ENCODE peak calls at places on chromosomes 1 and 21, in five cellular contexts. One of them, this sample, is unnamed.

GRCh38 chr1:3611170-3612019 is at the start of gene MEGF6:
- DNase-seq in left ventricle myocardium inferior: peak; percentile 49
- DNase-seq in iPS DF 6.9: no peak
- DNase-seq in adrenal gland: no peak
- DNase-seq in IMR-90: peak; percentile 8
- DNase-seq in this sample: peak; percentile 84

GRCh38 chr1:207049974-207050391 is 1.0 kb downstream of the YOD1 start:
- DNase-seq in left ventricle myocardium inferior: no peak
- DNase-seq in adrenal gland: peak; percentile 73
- DNase-seq in IMR-90: peak; percentile 53
- DNase-seq in iPS DF 6.9: no peak
- DNase-seq in this sample: no peak

GRCh38 chr21:16797530-16797929 is 715.3 kb upstream of the CXADR start:
- DNase-seq in IMR-90: no peak
- DNase-seq in adrenal gland: no peak
- DNase-seq in left ventricle myocardium inferior: no peak
- DNase-seq in iPS DF 6.9: no peak
- DNase-seq in this sample: no peak

GRCh38 chr1:28927442-28928305 is 13.3 kb downstream of the EPB41 start:
- DNase-seq in iPS DF 6.9: no peak
- DNase-seq in left ventricle myocardium inferior: no peak
- DNase-seq in IMR-90: peak; percentile 59
- DNase-seq in adrenal gland: no peak
- DNase-seq in this sample: no peak

GRCh38 chr21:42151148-42152074 is 67.5 kb upstream of the ABCG1 start:
- DNase-seq in adrenal gland: no peak
- DNase-seq in iPS DF 6.9: no peak
- DNase-seq in left ventricle myocardium inferior: no peak
- DNase-seq in IMR-90: no peak
- DNase-seq in this sample: no peak

GRCh38 chr1:166785987-166786386 is 53.3 kb upstream of the POGK start:
- DNase-seq in iPS DF 6.9: no peak
- DNase-seq in adrenal gland: no peak
- DNase-seq in left ventricle myocardium inferior: no peak
- DNase-seq in IMR-90: no peak
- DNase-seq in this sample: no peak

GRCh38 chr1:79133703-79134258 is 127.3 kb upstream of the ADGRL4 start:
- DNase-seq in adrenal gland: no peak
- DNase-seq in left ventricle myocardium inferior: no peak
- DNase-seq in iPS DF 6.9: no peak
- DNase-seq in IMR-90: no peak
- DNase-seq in this sample: no peak

GRCh38 chr1:202957733-202958543 is at the start of gene ADIPOR1:
- DNase-seq in IMR-90: peak; percentile 78
- DNase-seq in left ventricle myocardium inferior: peak; percentile 92
- DNase-seq in adrenal gland: peak; percentile 92
- DNase-seq in iPS DF 6.9: no peak
- DNase-seq in this sample: peak; percentile 93

GRCh38 chr1:153608089-153608672 is 4.8 kb downstream of the S100A16 start:
- DNase-seq in IMR-90: no peak
- DNase-seq in left ventricle myocardium inferior: no peak
- DNase-seq in iPS DF 6.9: no peak
- DNase-seq in adrenal gland: no peak
- DNase-seq in this sample: no peak

GRCh38 chr1:246728311-246728710 is 4.1 kb downstream of the SCCPDH start:
- DNase-seq in IMR-90: peak; percentile 39
- DNase-seq in iPS DF 6.9: no peak
- DNase-seq in left ventricle myocardium inferior: no peak
- DNase-seq in adrenal gland: no peak
- DNase-seq in this sample: no peak

GRCh38 chr1:112643080-112643479 is 23.4 kb downstream of the CAPZA1 start:
- DNase-seq in adrenal gland: no peak
- DNase-seq in IMR-90: no peak
- DNase-seq in iPS DF 6.9: no peak
- DNase-seq in left ventricle myocardium inferior: no peak
- DNase-seq in this sample: no peak

GRCh38 chr21:33541756-33542639 is at the start of gene GART:
- DNase-seq in adrenal gland: peak; percentile 84
- DNase-seq in left ventricle myocardium inferior: peak; percentile 85
- DNase-seq in iPS DF 6.9: peak; percentile 47
- DNase-seq in IMR-90: peak; percentile 65
- DNase-seq in this sample: peak; percentile 82

GRCh38 chr1:223363856-223364684 is at the start of gene SUSD4:
- DNase-seq in iPS DF 6.9: no peak
- DNase-seq in IMR-90: no peak
- DNase-seq in left ventricle myocardium inferior: peak; percentile 42
- DNase-seq in adrenal gland: peak; percentile 25
- DNase-seq in this sample: peak; percentile 51

GRCh38 chr1:166164995-166165660 is 1.7 kb downstream of the FAM78B start:
- DNase-seq in adrenal gland: peak; percentile 53
- DNase-seq in iPS DF 6.9: no peak
- DNase-seq in left ventricle myocardium inferior: peak; percentile 55
- DNase-seq in IMR-90: peak; percentile 28
- DNase-seq in this sample: no peak

GRCh38 chr21:15592271-15592860 is 137.4 kb upstream of the USP25 start:
- DNase-seq in iPS DF 6.9: no peak
- DNase-seq in adrenal gland: no peak
- DNase-seq in IMR-90: peak; percentile 45
- DNase-seq in left ventricle myocardium inferior: no peak
- DNase-seq in this sample: no peak

GRCh38 chr21:34801519-34802132 is 132.8 kb downstream of the CLIC6 start:
- DNase-seq in adrenal gland: no peak
- DNase-seq in iPS DF 6.9: no peak
- DNase-seq in IMR-90: no peak
- DNase-seq in left ventricle myocardium inferior: no peak
- DNase-seq in this sample: no peak

GRCh38 chr21:17795084-17796036 is 23.8 kb downstream of the C21orf91 start:
- DNase-seq in IMR-90: no peak
- DNase-seq in adrenal gland: no peak
- DNase-seq in left ventricle myocardium inferior: no peak
- DNase-seq in iPS DF 6.9: no peak
- DNase-seq in this sample: no peak

GRCh38 chr1:27632387-27633297 is 2.3 kb downstream of the FGR start:
- DNase-seq in adrenal gland: no peak
- DNase-seq in iPS DF 6.9: no peak
- DNase-seq in IMR-90: no peak
- DNase-seq in left ventricle myocardium inferior: no peak
- DNase-seq in this sample: no peak

GRCh38 chr1:86502721-86503430 is 34.1 kb downstream of the CLCA1 start:
- DNase-seq in left ventricle myocardium inferior: no peak
- DNase-seq in IMR-90: no peak
- DNase-seq in adrenal gland: peak; percentile 44
- DNase-seq in iPS DF 6.9: no peak
- DNase-seq in this sample: no peak

GRCh38 chr1:82931051-82931450 is 1067.9 kb downstream of the TTLL7 start:
- DNase-seq in left ventricle myocardium inferior: no peak
- DNase-seq in IMR-90: no peak
- DNase-seq in iPS DF 6.9: no peak
- DNase-seq in adrenal gland: no peak
- DNase-seq in this sample: no peak

GRCh38 chr1:145846191-145846590 is 761 bp downstream of the NUDT17 start:
- DNase-seq in adrenal gland: peak; percentile 24
- DNase-seq in IMR-90: peak; percentile 31
- DNase-seq in left ventricle myocardium inferior: no peak
- DNase-seq in iPS DF 6.9: peak; percentile 22
- DNase-seq in this sample: no peak

GRCh38 chr1:111441573-111442192 is 7.4 kb downstream of the WDR77 start:
- DNase-seq in iPS DF 6.9: no peak
- DNase-seq in IMR-90: peak; percentile 25
- DNase-seq in left ventricle myocardium inferior: no peak
- DNase-seq in adrenal gland: peak; percentile 18
- DNase-seq in this sample: no peak

GRCh38 chr21:46178961-46179360 is 5.3 kb downstream of the SPATC1L start:
- DNase-seq in left ventricle myocardium inferior: no peak
- DNase-seq in IMR-90: no peak
- DNase-seq in iPS DF 6.9: no peak
- DNase-seq in adrenal gland: no peak
- DNase-seq in this sample: no peak

GRCh38 chr1:4682607-4683220 is 28.3 kb downstream of the AJAP1 start:
- DNase-seq in IMR-90: no peak
- DNase-seq in iPS DF 6.9: no peak
- DNase-seq in left ventricle myocardium inferior: no peak
- DNase-seq in adrenal gland: no peak
- DNase-seq in this sample: no peak

GRCh38 chr1:116413414-116413813 is 40.4 kb downstream of the ATP1A1 start:
- DNase-seq in IMR-90: no peak
- DNase-seq in iPS DF 6.9: no peak
- DNase-seq in left ventricle myocardium inferior: no peak
- DNase-seq in adrenal gland: no peak
- DNase-seq in this sample: no peak

GRCh38 chr1:198423701-198424100 is 116.8 kb downstream of the ATP6V1G3 start:
- DNase-seq in IMR-90: no peak
- DNase-seq in left ventricle myocardium inferior: no peak
- DNase-seq in adrenal gland: no peak
- DNase-seq in iPS DF 6.9: no peak
- DNase-seq in this sample: no peak

GRCh38 chr1:53362270-53362669 is 34.4 kb upstream of the LRP8 start:
- DNase-seq in left ventricle myocardium inferior: no peak
- DNase-seq in adrenal gland: no peak
- DNase-seq in IMR-90: no peak
- DNase-seq in iPS DF 6.9: no peak
- DNase-seq in this sample: no peak

GRCh38 chr1:110597966-110598365 is 8.2 kb downstream of the KCNA2 start:
- DNase-seq in adrenal gland: no peak
- DNase-seq in IMR-90: no peak
- DNase-seq in left ventricle myocardium inferior: no peak
- DNase-seq in iPS DF 6.9: no peak
- DNase-seq in this sample: no peak

GRCh38 chr1:221991221-221991620 is 249.3 kb upstream of the DUSP10 start:
- DNase-seq in iPS DF 6.9: no peak
- DNase-seq in left ventricle myocardium inferior: no peak
- DNase-seq in IMR-90: peak; percentile 67
- DNase-seq in adrenal gland: no peak
- DNase-seq in this sample: no peak

GRCh38 chr1:2135425-2135824 is 59.1 kb downstream of the FAAP20 start:
- DNase-seq in adrenal gland: peak; percentile 37
- DNase-seq in iPS DF 6.9: no peak
- DNase-seq in left ventricle myocardium inferior: peak; percentile 77
- DNase-seq in IMR-90: peak; percentile 85
- DNase-seq in this sample: peak; percentile 80

GRCh38 chr1:226629896-226630550 is 81.5 kb downstream of the STUM start:
- DNase-seq in adrenal gland: no peak
- DNase-seq in iPS DF 6.9: no peak
- DNase-seq in left ventricle myocardium inferior: no peak
- DNase-seq in IMR-90: no peak
- DNase-seq in this sample: no peak

GRCh38 chr1:156500578-156500846 is at the start of gene MEF2D:
- DNase-seq in adrenal gland: no peak
- DNase-seq in IMR-90: no peak
- DNase-seq in left ventricle myocardium inferior: no peak
- DNase-seq in iPS DF 6.9: no peak
- DNase-seq in this sample: no peak
- H3K4me1 ChIP-seq in adrenal gland: peaks cover 71% of the 10 kb centered on the region
- H3K4me1 ChIP-seq in IMR-90: peaks cover 52% of the 10 kb centered on the region
- H3K4me1 ChIP-seq in left ventricle myocardium inferior: peaks cover 93% of the 10 kb centered on the region
- H3K4me1 ChIP-seq in iPS DF 6.9: peaks cover 22% of the 10 kb centered on the region
- H3K4me1 ChIP-seq in this sample: peaks cover 45% of the 10 kb centered on the region

GRCh38 chr1:162388615-162389014 is 7.1 kb downstream of the C1orf226 start:
- DNase-seq in adrenal gland: no peak
- DNase-seq in left ventricle myocardium inferior: no peak
- DNase-seq in iPS DF 6.9: no peak
- DNase-seq in IMR-90: no peak
- DNase-seq in this sample: no peak

GRCh38 chr1:162388083-162388594 is 6.6 kb downstream of the C1orf226 start:
- DNase-seq in IMR-90: no peak
- DNase-seq in left ventricle myocardium inferior: no peak
- DNase-seq in iPS DF 6.9: no peak
- DNase-seq in adrenal gland: no peak
- DNase-seq in this sample: no peak

GRCh38 chr1:162390396-162391185 is 9.1 kb downstream of the C1orf226 start:
- DNase-seq in IMR-90: no peak
- DNase-seq in adrenal gland: no peak
- DNase-seq in left ventricle myocardium inferior: no peak
- DNase-seq in iPS DF 6.9: no peak
- DNase-seq in this sample: peak; percentile 23

GRCh38 chr1:162389971-162390370 is 8.4 kb downstream of the C1orf226 start:
- DNase-seq in adrenal gland: no peak
- DNase-seq in left ventricle myocardium inferior: no peak
- DNase-seq in IMR-90: no peak
- DNase-seq in iPS DF 6.9: no peak
- DNase-seq in this sample: peak; percentile 22

GRCh38 chr1:162389021-162389818 is 7.7 kb downstream of the C1orf226 start:
- DNase-seq in adrenal gland: no peak
- DNase-seq in left ventricle myocardium inferior: no peak
- DNase-seq in iPS DF 6.9: no peak
- DNase-seq in IMR-90: peak; percentile 30
- DNase-seq in this sample: no peak
- H3K27ac ChIP-seq in adrenal gland: peak overlapping the region; percentile 21
- H3K27ac ChIP-seq in left ventricle myocardium inferior: no peak overlapping the region
- H3K27ac ChIP-seq in iPS DF 6.9: no peak overlapping the region
- H3K27ac ChIP-seq in IMR-90: no peak overlapping the region
- H3K27ac ChIP-seq in this sample: no peak overlapping the region

GRCh38 chr1:93717639-93718038 is 36.0 kb upstream of the BCAR3 start:
- DNase-seq in left ventricle myocardium inferior: no peak
- DNase-seq in IMR-90: no peak
- DNase-seq in iPS DF 6.9: no peak
- DNase-seq in adrenal gland: no peak
- DNase-seq in this sample: no peak

GRCh38 chr1:93714350-93714749 is 32.7 kb upstream of the BCAR3 start:
- DNase-seq in left ventricle myocardium inferior: no peak
- DNase-seq in IMR-90: no peak
- DNase-seq in iPS DF 6.9: no peak
- DNase-seq in adrenal gland: no peak
- DNase-seq in this sample: no peak

GRCh38 chr1:93716163-93716562 is 34.5 kb upstream of the BCAR3 start:
- DNase-seq in IMR-90: no peak
- DNase-seq in left ventricle myocardium inferior: no peak
- DNase-seq in iPS DF 6.9: no peak
- DNase-seq in adrenal gland: no peak
- DNase-seq in this sample: no peak

GRCh38 chr1:93716974-93717373 is 35.3 kb upstream of the BCAR3 start:
- DNase-seq in adrenal gland: no peak
- DNase-seq in IMR-90: peak; percentile 53
- DNase-seq in iPS DF 6.9: no peak
- DNase-seq in left ventricle myocardium inferior: no peak
- DNase-seq in this sample: no peak

GRCh38 chr1:93715529-93716126 is 34.0 kb upstream of the BCAR3 start:
- DNase-seq in iPS DF 6.9: no peak
- DNase-seq in left ventricle myocardium inferior: peak; percentile 48
- DNase-seq in adrenal gland: peak; percentile 73
- DNase-seq in IMR-90: peak; percentile 32
- DNase-seq in this sample: no peak
- H3K4me3 ChIP-seq in iPS DF 6.9: no peak overlapping the region
- H3K4me3 ChIP-seq in left ventricle myocardium inferior: no peak overlapping the region
- H3K4me3 ChIP-seq in adrenal gland: no peak overlapping the region
- H3K4me3 ChIP-seq in IMR-90: no peak overlapping the region
- H3K4me3 ChIP-seq in this sample: no peak overlapping the region

DNA sequence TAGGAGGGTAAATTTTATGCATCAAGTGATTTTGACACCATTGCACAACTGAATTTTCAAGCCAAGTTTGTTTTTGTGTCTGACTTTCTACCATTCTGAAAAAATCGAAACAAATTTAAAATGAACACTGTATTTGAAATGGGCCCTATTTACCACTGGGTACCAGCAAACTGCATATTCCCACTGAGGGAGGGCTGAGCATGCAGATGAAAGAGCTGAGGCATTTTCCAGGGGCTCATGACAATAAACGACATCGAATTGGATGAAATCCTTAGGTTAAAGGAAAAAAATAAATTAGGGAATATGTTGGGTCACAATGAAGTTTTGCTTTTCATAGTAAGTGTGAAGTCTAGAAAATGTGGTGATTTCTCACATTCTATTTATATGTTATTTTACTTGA is 11.1 kb downstream of the ZBTB18 start:
- DNase-seq in iPS DF 6.9: no peak
- DNase-seq in adrenal gland: no peak
- DNase-seq in left ventricle myocardium inferior: no peak
- DNase-seq in IMR-90: no peak
- DNase-seq in this sample: no peak
- H3K4me1 ChIP-seq in iPS DF 6.9: peaks cover under 1% of the 10 kb centered on the region
- H3K4me1 ChIP-seq in adrenal gland: no peaks in the 10 kb centered on the region
- H3K4me1 ChIP-seq in left ventricle myocardium inferior: peaks cover 2% of the 10 kb centered on the region
- H3K4me1 ChIP-seq in IMR-90: peaks cover 4% of the 10 kb centered on the region
- H3K4me1 ChIP-seq in this sample: no peaks in the 10 kb centered on the region

This sample was measured in lung.